ENCODE peak calls at places on chromosome 7, in four cellular contexts. One of them, this sample, is unnamed.

GRCh38 chr7:1900847-1901246 is 230.8 kb downstream of the ELFN1 start:
- DNase-seq in T-helper 1 cell: no peak
- DNase-seq in CD4-positive, alpha-beta memory T cell: no peak
- DNase-seq in activated naive CD8-positive, alpha-beta T cell treated with anti-CD3 and anti-CD28 coated beads, Interleukin-2, amount 10 ng/mL, durations not matched to agents 7 days and 5 days: no peak
- DNase-seq in this sample: no peak

GRCh38 chr7:142468871-142469652 is 211.2 kb upstream of the PRSS58 start:
- DNase-seq in T-helper 1 cell: no peak
- DNase-seq in CD4-positive, alpha-beta memory T cell: no peak
- DNase-seq in activated naive CD8-positive, alpha-beta T cell treated with anti-CD3 and anti-CD28 coated beads, Interleukin-2, amount 10 ng/mL, durations not matched to agents 7 days and 5 days: no peak
- DNase-seq in this sample: no peak

GRCh38 chr7:42170724-42171123 is 66.3 kb downstream of the GLI3 start:
- DNase-seq in T-helper 1 cell: no peak
- DNase-seq in CD4-positive, alpha-beta memory T cell: no peak
- DNase-seq in activated naive CD8-positive, alpha-beta T cell treated with anti-CD3 and anti-CD28 coated beads, Interleukin-2, amount 10 ng/mL, durations not matched to agents 7 days and 5 days: no peak
- DNase-seq in this sample: no peak

GRCh38 chr7:129643545-129644170 is 32.1 kb downstream of the NRF1 start:
- DNase-seq in T-helper 1 cell: no peak
- DNase-seq in CD4-positive, alpha-beta memory T cell: no peak
- DNase-seq in activated naive CD8-positive, alpha-beta T cell treated with anti-CD3 and anti-CD28 coated beads, Interleukin-2, amount 10 ng/mL, durations not matched to agents 7 days and 5 days: no peak
- DNase-seq in this sample: no peak

GRCh38 chr7:99928188-99928587 is 1.2 kb downstream of the GJC3 start:
- DNase-seq in T-helper 1 cell: no peak
- DNase-seq in CD4-positive, alpha-beta memory T cell: no peak
- DNase-seq in activated naive CD8-positive, alpha-beta T cell treated with anti-CD3 and anti-CD28 coated beads, Interleukin-2, amount 10 ng/mL, durations not matched to agents 7 days and 5 days: no peak
- DNase-seq in this sample: no peak

GRCh38 chr7:145169908-145170307 is 334.1 kb upstream of the TPK1 start:
- DNase-seq in T-helper 1 cell: no peak
- DNase-seq in CD4-positive, alpha-beta memory T cell: no peak
- DNase-seq in activated naive CD8-positive, alpha-beta T cell treated with anti-CD3 and anti-CD28 coated beads, Interleukin-2, amount 10 ng/mL, durations not matched to agents 7 days and 5 days: no peak
- DNase-seq in this sample: peak

GRCh38 chr7:8436965-8437364 is 3.6 kb downstream of the NXPH1 start:
- DNase-seq in T-helper 1 cell: peak
- DNase-seq in CD4-positive, alpha-beta memory T cell: peak
- DNase-seq in activated naive CD8-positive, alpha-beta T cell treated with anti-CD3 and anti-CD28 coated beads, Interleukin-2, amount 10 ng/mL, durations not matched to agents 7 days and 5 days: peak
- DNase-seq in this sample: peak

GRCh38 chr7:46603780-46604725 is 683.0 kb upstream of the IGFBP3 start:
- DNase-seq in T-helper 1 cell: no peak
- DNase-seq in CD4-positive, alpha-beta memory T cell: no peak
- DNase-seq in activated naive CD8-positive, alpha-beta T cell treated with anti-CD3 and anti-CD28 coated beads, Interleukin-2, amount 10 ng/mL, durations not matched to agents 7 days and 5 days: no peak
- DNase-seq in this sample: no peak

GRCh38 chr7:138979988-138980574 is 1.1 kb downstream of the KIAA1549 start:
- DNase-seq in T-helper 1 cell: no peak
- DNase-seq in CD4-positive, alpha-beta memory T cell: peak
- DNase-seq in activated naive CD8-positive, alpha-beta T cell treated with anti-CD3 and anti-CD28 coated beads, Interleukin-2, amount 10 ng/mL, durations not matched to agents 7 days and 5 days: no peak
- DNase-seq in this sample: no peak

GRCh38 chr7:148503900-148504487 is 86.6 kb upstream of the C7orf33 start:
- DNase-seq in T-helper 1 cell: no peak
- DNase-seq in CD4-positive, alpha-beta memory T cell: peak
- DNase-seq in activated naive CD8-positive, alpha-beta T cell treated with anti-CD3 and anti-CD28 coated beads, Interleukin-2, amount 10 ng/mL, durations not matched to agents 7 days and 5 days: no peak
- DNase-seq in this sample: peak

GRCh38 chr7:105875505-105875904 is 894 bp downstream of the ATXN7L1 start:
- DNase-seq in T-helper 1 cell: no peak
- DNase-seq in CD4-positive, alpha-beta memory T cell: no peak
- DNase-seq in activated naive CD8-positive, alpha-beta T cell treated with anti-CD3 and anti-CD28 coated beads, Interleukin-2, amount 10 ng/mL, durations not matched to agents 7 days and 5 days: no peak
- DNase-seq in this sample: no peak

GRCh38 chr7:8290645-8291308 is 28.8 kb upstream of the ICA1 start:
- DNase-seq in T-helper 1 cell: no peak
- DNase-seq in CD4-positive, alpha-beta memory T cell: no peak
- DNase-seq in activated naive CD8-positive, alpha-beta T cell treated with anti-CD3 and anti-CD28 coated beads, Interleukin-2, amount 10 ng/mL, durations not matched to agents 7 days and 5 days: no peak
- DNase-seq in this sample: peak

GRCh38 chr7:104836976-104837375 is 177.0 kb upstream of the KMT2E start:
- DNase-seq in T-helper 1 cell: no peak
- DNase-seq in CD4-positive, alpha-beta memory T cell: no peak
- DNase-seq in activated naive CD8-positive, alpha-beta T cell treated with anti-CD3 and anti-CD28 coated beads, Interleukin-2, amount 10 ng/mL, durations not matched to agents 7 days and 5 days: no peak
- DNase-seq in this sample: no peak

GRCh38 chr7:47816647-47817046 is 131.6 kb downstream of the PKD1L1 start:
- DNase-seq in T-helper 1 cell: no peak
- DNase-seq in CD4-positive, alpha-beta memory T cell: no peak
- DNase-seq in activated naive CD8-positive, alpha-beta T cell treated with anti-CD3 and anti-CD28 coated beads, Interleukin-2, amount 10 ng/mL, durations not matched to agents 7 days and 5 days: no peak
- DNase-seq in this sample: no peak

GRCh38 chr7:140165422-140165821 is 11.4 kb downstream of the KDM7A start:
- DNase-seq in T-helper 1 cell: no peak
- DNase-seq in CD4-positive, alpha-beta memory T cell: no peak
- DNase-seq in activated naive CD8-positive, alpha-beta T cell treated with anti-CD3 and anti-CD28 coated beads, Interleukin-2, amount 10 ng/mL, durations not matched to agents 7 days and 5 days: no peak
- DNase-seq in this sample: no peak

GRCh38 chr7:80923211-80923612 is 4.4 kb upstream of the SEMA3C start:
- DNase-seq in T-helper 1 cell: no peak
- DNase-seq in CD4-positive, alpha-beta memory T cell: no peak
- DNase-seq in activated naive CD8-positive, alpha-beta T cell treated with anti-CD3 and anti-CD28 coated beads, Interleukin-2, amount 10 ng/mL, durations not matched to agents 7 days and 5 days: no peak
- DNase-seq in this sample: peak

GRCh38 chr7:26729150-26729772 is 135.1 kb downstream of the SKAP2 start:
- DNase-seq in T-helper 1 cell: no peak
- DNase-seq in CD4-positive, alpha-beta memory T cell: no peak
- DNase-seq in activated naive CD8-positive, alpha-beta T cell treated with anti-CD3 and anti-CD28 coated beads, Interleukin-2, amount 10 ng/mL, durations not matched to agents 7 days and 5 days: no peak
- DNase-seq in this sample: no peak

This sample was measured in HT-29.